ENCODE peak calls at places on chromosome 1, in four cellular contexts. I, H, Y and D are unnamed samples.

GRCh38 chr1:204623365-204623893 is 62.1 kb downstream of the LRRN2 start:
- DNase-seq in I (no peak), H (peak), Y (peak), D (no peak)

GRCh38 chr1:213750231-213751063 is 237.3 kb upstream of the PROX1 start:
- DNase-seq in H (no peak), I (no peak), Y (no peak), D (no peak)

GRCh38 chr1:47507921-47508894 is 70.4 kb downstream of the FOXD2 start:
- DNase-seq in H (no peak), Y (no peak), I (peak), D (no peak)

GRCh38 chr1:5973771-5974170 is 18.5 kb downstream of the NPHP4 start:
- DNase-seq in H (no peak), I (no peak), Y (no peak), D (no peak)

GRCh38 chr1:29164588-29164987 is 17.1 kb downstream of the SRSF4 start:
- DNase-seq in H (no peak), I (no peak), Y (no peak), D (no peak)

GRCh38 chr1:39063191-39063590 is 37.0 kb downstream of the NDUFS5 start:
- DNase-seq in I (no peak), Y (no peak), H (no peak), D (peak)

GRCh38 chr1:67889466-67889865 is 56.2 kb upstream of the GNG12 start:
- DNase-seq in H (no peak), I (no peak), Y (no peak), D (no peak)

GRCh38 chr1:209761021-209761635 is 5.3 kb downstream of the TRAF3IP3 start:
- DNase-seq in I (no peak), Y (no peak), H (no peak), D (no peak)

GRCh38 chr1:61301824-61302652 is 219.7 kb downstream of the NFIA start:
- DNase-seq in I (no peak), H (peak), Y (no peak), D (no peak)

GRCh38 chr1:65278344-65279091 is 30.8 kb upstream of the DNAJC6 start:
- DNase-seq in H (no peak), I (peak), Y (no peak), D (no peak)

GRCh38 chr1:180936110-180937011 is 23.7 kb downstream of the KIAA1614 start:
- DNase-seq in I (no peak), Y (no peak), H (no peak), D (peak)

GRCh38 chr1:167761400-167761799 is 39.6 kb downstream of the MPZL1 start:
- DNase-seq in H (no peak), Y (no peak), I (no peak), D (no peak)

GRCh38 chr1:218304281-218305039 is 19.4 kb downstream of the RRP15 start:
- DNase-seq in I (no peak), H (peak), Y (no peak), D (no peak)

GRCh38 chr1:48026275-48026674 is 29.1 kb upstream of the TRABD2B start:
- DNase-seq in H (peak), I (no peak), Y (no peak), D (no peak)

GRCh38 chr1:174999926-175000696 is at the start of gene CACYBP:
- DNase-seq in Y (no peak), H (peak), I (no peak), D (peak)
- TF ChIP-seq CTCF in Y (no peak), H (no peak), I (no peak), D (peak)

GRCh38 chr1:49340576-49340975 is 563.9 kb upstream of the BEND5 start:
- DNase-seq in Y (no peak), H (no peak), I (no peak), D (no peak)
- TF ChIP-seq CTCF in Y (no peak), H (no peak), I (no peak), D (no peak)

GRCh38 chr1:2050793-2051682 is 827 bp downstream of the PRKCZ start:
- DNase-seq in H (no peak), I (no peak), Y (no peak), D (no peak)

GRCh38 chr1:2050482-2050792 is 226 bp downstream of the PRKCZ start:
- DNase-seq in H (no peak), I (no peak), Y (no peak), D (no peak)

GRCh38 chr1:2047749-2048729 is 2.2 kb upstream of the PRKCZ start:
- DNase-seq in H (no peak), I (no peak), Y (no peak), D (no peak)

GRCh38 chr1:2049225-2049516 is 1.0 kb upstream of the PRKCZ start:
- DNase-seq in I (no peak), H (no peak), Y (no peak), D (no peak)

GRCh38 chr1:2049517-2050481 is at the start of gene PRKCZ:
- DNase-seq in H (no peak), Y (peak), I (peak), D (no peak)
- TF ChIP-seq CTCF in H (no peak), Y (no peak), I (peak), D (peak)

GRCh38 chr1:36994863-36995262 is 39.5 kb downstream of the GRIK3 start:
- DNase-seq in I (no peak), H (no peak), Y (no peak), D (no peak)
- TF ChIP-seq CTCF in I (no peak), H (no peak), Y (no peak), D (no peak)

GRCh38 chr1:59375321-59376220 is 78.7 kb downstream of the FGGY start:
- DNase-seq in I (no peak), Y (no peak), H (peak), D (no peak)
- TF ChIP-seq CTCF in I (no peak), Y (no peak), H (no peak), D (no peak)

GRCh38 chr1:211520641-211521040 is 28.7 kb upstream of the RD3 start:
- DNase-seq in I (no peak), H (no peak), Y (no peak), D (no peak)
- TF ChIP-seq CTCF in I (no peak), H (no peak), Y (no peak), D (peak)

GRCh38 chr1:185695299-185695698 is 38.9 kb upstream of the HMCN1 start:
- DNase-seq in I (no peak), H (no peak), Y (no peak), D (no peak)
- TF ChIP-seq CTCF in I (peak), H (peak), Y (no peak), D (peak)